ENCODE peak calls at places on chromosomes 11 and 22, in eight cellular contexts. One of them, this sample, is unnamed.

GRCh38 chr11:113247231-113247630 is 67.2 kb upstream of the TTC12 start:
- DNase-seq in gastrocnemius medialis: no peak
- DNase-seq in spleen: no peak
- DNase-seq in AG10803: no peak
- DNase-seq in mammary epithelial cell: no peak
- DNase-seq in colonic mucosa: no peak
- DNase-seq in kidney: no peak
- DNase-seq in CD8-positive, alpha-beta memory T cell: no peak
- DNase-seq in this sample: no peak

GRCh38 chr22:17305076-17305475 is 64.2 kb upstream of the CECR2 start:
- DNase-seq in mammary epithelial cell: no peak
- DNase-seq in CD8-positive, alpha-beta memory T cell: no peak
- DNase-seq in gastrocnemius medialis: no peak
- DNase-seq in colonic mucosa: no peak
- DNase-seq in kidney: no peak
- DNase-seq in AG10803: no peak
- DNase-seq in spleen: peak
- DNase-seq in this sample: no peak

GRCh38 chr11:106770489-106771100 is 247.7 kb downstream of the GUCY1A2 start:
- DNase-seq in mammary epithelial cell: no peak
- DNase-seq in AG10803: peak
- DNase-seq in spleen: no peak
- DNase-seq in gastrocnemius medialis: no peak
- DNase-seq in CD8-positive, alpha-beta memory T cell: no peak
- DNase-seq in kidney: no peak
- DNase-seq in colonic mucosa: no peak
- DNase-seq in this sample: no peak

GRCh38 chr22:28629420-28630184 is 50.0 kb downstream of the TTC28 start:
- DNase-seq in spleen: no peak
- DNase-seq in kidney: no peak
- DNase-seq in colonic mucosa: no peak
- DNase-seq in mammary epithelial cell: no peak
- DNase-seq in AG10803: no peak
- DNase-seq in CD8-positive, alpha-beta memory T cell: no peak
- DNase-seq in gastrocnemius medialis: no peak
- DNase-seq in this sample: no peak

GRCh38 chr11:2208691-2209369 is 37.2 kb upstream of the TH start:
- DNase-seq in gastrocnemius medialis: no peak
- DNase-seq in kidney: peak
- DNase-seq in spleen: peak
- DNase-seq in CD8-positive, alpha-beta memory T cell: no peak
- DNase-seq in mammary epithelial cell: peak
- DNase-seq in AG10803: no peak
- DNase-seq in colonic mucosa: peak
- DNase-seq in this sample: no peak

GRCh38 chr11:102632026-102632425 is 6.9 kb upstream of the MMP20 start:
- DNase-seq in CD8-positive, alpha-beta memory T cell: no peak
- DNase-seq in gastrocnemius medialis: no peak
- DNase-seq in kidney: no peak
- DNase-seq in mammary epithelial cell: no peak
- DNase-seq in AG10803: no peak
- DNase-seq in spleen: no peak
- DNase-seq in colonic mucosa: no peak
- DNase-seq in this sample: no peak

GRCh38 chr22:27386186-27386585 is 415.4 kb downstream of the MN1 start:
- DNase-seq in colonic mucosa: peak
- DNase-seq in kidney: no peak
- DNase-seq in spleen: no peak
- DNase-seq in gastrocnemius medialis: no peak
- DNase-seq in AG10803: no peak
- DNase-seq in CD8-positive, alpha-beta memory T cell: no peak
- DNase-seq in mammary epithelial cell: peak
- DNase-seq in this sample: no peak

GRCh38 chr11:17459211-17459610 is 17.4 kb downstream of the ABCC8 start:
- DNase-seq in colonic mucosa: no peak
- DNase-seq in CD8-positive, alpha-beta memory T cell: no peak
- DNase-seq in spleen: no peak
- DNase-seq in kidney: no peak
- DNase-seq in AG10803: peak
- DNase-seq in gastrocnemius medialis: no peak
- DNase-seq in mammary epithelial cell: peak
- DNase-seq in this sample: no peak

GRCh38 chr11:69113646-69114340 is 41.9 kb upstream of the SMIM38 start:
- DNase-seq in colonic mucosa: no peak
- DNase-seq in spleen: no peak
- DNase-seq in kidney: peak
- DNase-seq in AG10803: no peak
- DNase-seq in gastrocnemius medialis: no peak
- DNase-seq in CD8-positive, alpha-beta memory T cell: no peak
- DNase-seq in mammary epithelial cell: no peak
- DNase-seq in this sample: no peak

GRCh38 chr11:113906038-113906437 is 1.4 kb downstream of the HTR3B start:
- DNase-seq in AG10803: peak
- DNase-seq in colonic mucosa: peak
- DNase-seq in CD8-positive, alpha-beta memory T cell: no peak
- DNase-seq in spleen: no peak
- DNase-seq in mammary epithelial cell: no peak
- DNase-seq in kidney: no peak
- DNase-seq in gastrocnemius medialis: no peak
- DNase-seq in this sample: peak

GRCh38 chr22:41565403-41566054 is 4.7 kb downstream of the CSDC2 start:
- DNase-seq in AG10803: peak
- DNase-seq in kidney: no peak
- DNase-seq in colonic mucosa: no peak
- DNase-seq in spleen: no peak
- DNase-seq in CD8-positive, alpha-beta memory T cell: no peak
- DNase-seq in mammary epithelial cell: peak
- DNase-seq in gastrocnemius medialis: peak
- DNase-seq in this sample: peak

GRCh38 chr11:108592591-108593213 is 866 bp downstream of the EXPH5 start:
- DNase-seq in spleen: peak
- DNase-seq in mammary epithelial cell: peak
- DNase-seq in gastrocnemius medialis: no peak
- DNase-seq in CD8-positive, alpha-beta memory T cell: peak
- DNase-seq in colonic mucosa: peak
- DNase-seq in AG10803: no peak
- DNase-seq in kidney: peak
- DNase-seq in this sample: peak

GRCh38 chr11:22084564-22084963 is 108.3 kb upstream of the ANO5 start:
- DNase-seq in gastrocnemius medialis: no peak
- DNase-seq in spleen: no peak
- DNase-seq in AG10803: no peak
- DNase-seq in mammary epithelial cell: no peak
- DNase-seq in CD8-positive, alpha-beta memory T cell: no peak
- DNase-seq in colonic mucosa: no peak
- DNase-seq in kidney: no peak
- DNase-seq in this sample: no peak

GRCh38 chr11:67448220-67448609 is 4.3 kb downstream of the GPR152 start:
- DNase-seq in gastrocnemius medialis: no peak
- DNase-seq in AG10803: no peak
- DNase-seq in mammary epithelial cell: no peak
- DNase-seq in kidney: peak
- DNase-seq in spleen: no peak
- DNase-seq in colonic mucosa: no peak
- DNase-seq in CD8-positive, alpha-beta memory T cell: no peak
- DNase-seq in this sample: no peak

GRCh38 chr22:42236848-42237247 is 33.6 kb downstream of the TCF20 start:
- DNase-seq in CD8-positive, alpha-beta memory T cell: no peak
- DNase-seq in kidney: no peak
- DNase-seq in mammary epithelial cell: no peak
- DNase-seq in gastrocnemius medialis: no peak
- DNase-seq in spleen: no peak
- DNase-seq in AG10803: no peak
- DNase-seq in colonic mucosa: no peak
- DNase-seq in this sample: no peak

GRCh38 chr11:15148181-15148580 is 33.5 kb downstream of the INSC start:
- DNase-seq in gastrocnemius medialis: no peak
- DNase-seq in spleen: no peak
- DNase-seq in CD8-positive, alpha-beta memory T cell: no peak
- DNase-seq in AG10803: peak
- DNase-seq in colonic mucosa: no peak
- DNase-seq in kidney: no peak
- DNase-seq in mammary epithelial cell: no peak
- DNase-seq in this sample: no peak

GRCh38 chr11:76139317-76139716 is 67.0 kb downstream of the WNT11 start:
- DNase-seq in CD8-positive, alpha-beta memory T cell: no peak
- DNase-seq in mammary epithelial cell: no peak
- DNase-seq in kidney: no peak
- DNase-seq in AG10803: peak
- DNase-seq in spleen: no peak
- DNase-seq in colonic mucosa: no peak
- DNase-seq in gastrocnemius medialis: no peak
- DNase-seq in this sample: no peak

DNA sequence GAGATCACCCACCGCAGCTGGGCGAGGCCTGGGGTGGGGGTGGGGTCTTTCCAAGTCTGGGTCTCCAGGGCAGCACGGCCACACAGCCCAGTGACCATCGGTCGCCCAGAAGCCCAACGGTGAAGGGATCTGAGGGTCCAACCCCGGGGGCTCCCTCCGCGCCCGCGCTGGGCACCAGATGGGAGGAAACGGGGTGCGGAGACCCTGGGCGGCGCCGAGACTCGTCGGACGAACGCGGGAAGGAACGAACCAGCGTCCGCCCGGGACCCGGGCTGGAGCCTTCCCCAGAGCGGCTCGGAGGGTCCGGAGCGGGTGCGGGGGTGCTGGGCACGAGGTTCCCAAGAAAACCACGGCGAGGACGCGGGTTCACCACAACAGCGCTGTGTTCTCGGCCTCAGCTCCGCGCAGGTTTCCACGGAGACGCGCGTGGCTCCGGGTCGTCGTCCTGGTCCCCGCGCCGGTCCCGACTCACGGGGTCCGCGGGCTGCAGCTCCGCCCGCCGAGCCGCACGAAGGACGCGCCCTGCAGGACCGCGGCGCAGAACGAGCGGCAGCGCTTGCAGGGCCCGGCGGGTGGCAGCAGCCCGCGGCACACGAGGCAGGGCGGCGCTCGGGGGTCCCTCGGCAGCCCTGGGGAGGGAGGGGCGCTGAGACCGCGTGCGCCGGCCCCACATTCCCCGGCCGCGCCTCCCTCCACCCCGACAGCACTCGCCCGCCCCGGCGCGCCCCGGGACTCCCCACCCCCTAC is 2.3 kb upstream of the IL17REL start:
- DNase-seq in kidney: peak
- DNase-seq in spleen: peak
- DNase-seq in gastrocnemius medialis: no peak
- DNase-seq in CD8-positive, alpha-beta memory T cell: peak
- DNase-seq in colonic mucosa: no peak
- DNase-seq in mammary epithelial cell: no peak
- DNase-seq in AG10803: no peak
- DNase-seq in this sample: peak
- H3K4me3 ChIP-seq in kidney: no peak
- H3K4me3 ChIP-seq in spleen: no peak
- H3K4me3 ChIP-seq in gastrocnemius medialis: no peak
- H3K4me3 ChIP-seq in CD8-positive, alpha-beta memory T cell: no peak
- H3K4me3 ChIP-seq in colonic mucosa: no peak
- H3K4me3 ChIP-seq in mammary epithelial cell: no peak
- H3K4me3 ChIP-seq in AG10803: no peak
- H3K4me3 ChIP-seq in this sample: no peak

DNA sequence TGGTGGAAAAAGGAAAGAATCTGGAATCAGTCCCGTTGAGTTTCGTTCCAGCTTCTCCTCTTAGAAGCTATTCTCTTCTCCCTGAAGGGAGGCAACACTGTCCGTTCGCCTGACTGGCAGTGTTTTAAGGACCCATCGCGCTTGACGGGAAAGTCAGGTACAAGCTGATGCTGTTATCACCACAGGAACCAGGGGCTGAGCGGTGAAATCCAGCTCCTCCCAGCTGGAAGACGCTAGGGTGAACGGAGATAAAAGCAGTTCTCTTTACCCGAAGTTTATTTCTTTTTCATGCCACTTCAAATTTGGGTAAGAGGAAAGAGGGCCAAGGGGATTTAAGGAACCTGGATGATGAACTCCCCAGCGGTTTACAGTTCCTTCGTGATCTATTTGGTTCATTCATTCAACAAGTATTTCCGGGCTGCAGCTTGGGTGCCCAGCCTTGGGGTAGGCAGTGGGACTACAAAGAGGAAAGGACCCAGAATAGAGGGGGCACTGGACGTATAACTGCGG is 551 bp upstream of the DEUP1 start:
- DNase-seq in kidney: no peak
- DNase-seq in spleen: no peak
- DNase-seq in mammary epithelial cell: no peak
- DNase-seq in CD8-positive, alpha-beta memory T cell: no peak
- DNase-seq in colonic mucosa: peak
- DNase-seq in gastrocnemius medialis: no peak
- DNase-seq in AG10803: peak
- DNase-seq in this sample: no peak
- H3K4me3 ChIP-seq in kidney: peak
- H3K4me3 ChIP-seq in spleen: no peak
- H3K4me3 ChIP-seq in mammary epithelial cell: peak
- H3K4me3 ChIP-seq in CD8-positive, alpha-beta memory T cell: no peak
- H3K4me3 ChIP-seq in colonic mucosa: peak
- H3K4me3 ChIP-seq in gastrocnemius medialis: peak
- H3K4me3 ChIP-seq in AG10803: peak
- H3K4me3 ChIP-seq in this sample: peak

GRCh38 chr11:34168642-34169051 is 63.2 kb downstream of the NAT10 start:
- DNase-seq in AG10803: peak
- DNase-seq in mammary epithelial cell: no peak
- DNase-seq in CD8-positive, alpha-beta memory T cell: no peak
- DNase-seq in gastrocnemius medialis: no peak
- DNase-seq in spleen: no peak
- DNase-seq in kidney: peak
- DNase-seq in colonic mucosa: no peak
- DNase-seq in this sample: no peak

GRCh38 chr11:34165121-34165520 is 59.7 kb downstream of the NAT10 start:
- DNase-seq in AG10803: no peak
- DNase-seq in CD8-positive, alpha-beta memory T cell: no peak
- DNase-seq in kidney: peak
- DNase-seq in gastrocnemius medialis: no peak
- DNase-seq in mammary epithelial cell: no peak
- DNase-seq in colonic mucosa: no peak
- DNase-seq in spleen: no peak
- DNase-seq in this sample: no peak

GRCh38 chr11:34167961-34168360 is 62.5 kb downstream of the NAT10 start:
- DNase-seq in spleen: no peak
- DNase-seq in AG10803: no peak
- DNase-seq in gastrocnemius medialis: no peak
- DNase-seq in mammary epithelial cell: no peak
- DNase-seq in CD8-positive, alpha-beta memory T cell: no peak
- DNase-seq in kidney: peak
- DNase-seq in colonic mucosa: no peak
- DNase-seq in this sample: no peak

GRCh38 chr11:34166806-34167740 is 61.6 kb downstream of the NAT10 start:
- DNase-seq in AG10803: no peak
- DNase-seq in spleen: no peak
- DNase-seq in gastrocnemius medialis: no peak
- DNase-seq in mammary epithelial cell: no peak
- DNase-seq in kidney: peak
- DNase-seq in colonic mucosa: no peak
- DNase-seq in CD8-positive, alpha-beta memory T cell: no peak
- DNase-seq in this sample: no peak

GRCh38 chr11:34165786-34166557 is 60.5 kb downstream of the NAT10 start:
- DNase-seq in kidney: peak
- DNase-seq in gastrocnemius medialis: no peak
- DNase-seq in colonic mucosa: no peak
- DNase-seq in AG10803: no peak
- DNase-seq in CD8-positive, alpha-beta memory T cell: no peak
- DNase-seq in spleen: no peak
- DNase-seq in mammary epithelial cell: peak
- DNase-seq in this sample: peak
- H3K4me3 ChIP-seq in kidney: no peak
- H3K4me3 ChIP-seq in gastrocnemius medialis: no peak
- H3K4me3 ChIP-seq in colonic mucosa: no peak
- H3K4me3 ChIP-seq in AG10803: no peak
- H3K4me3 ChIP-seq in CD8-positive, alpha-beta memory T cell: no peak
- H3K4me3 ChIP-seq in spleen: no peak
- H3K4me3 ChIP-seq in mammary epithelial cell: no peak
- H3K4me3 ChIP-seq in this sample: no peak

GRCh38 chr11:65262775-65263174 is 1.0 kb downstream of the POLA2 start:
- DNase-seq in kidney: no peak
- DNase-seq in spleen: no peak
- DNase-seq in gastrocnemius medialis: no peak
- DNase-seq in CD8-positive, alpha-beta memory T cell: no peak
- DNase-seq in mammary epithelial cell: no peak
- DNase-seq in colonic mucosa: no peak
- DNase-seq in AG10803: no peak
- DNase-seq in this sample: no peak
- H3K4me3 ChIP-seq in kidney: peak
- H3K4me3 ChIP-seq in spleen: peak
- H3K4me3 ChIP-seq in gastrocnemius medialis: peak
- H3K4me3 ChIP-seq in CD8-positive, alpha-beta memory T cell: peak
- H3K4me3 ChIP-seq in mammary epithelial cell: peak
- H3K4me3 ChIP-seq in colonic mucosa: peak
- H3K4me3 ChIP-seq in AG10803: peak
- H3K4me3 ChIP-seq in this sample: peak